ENCODE peak calls at places on chromosomes 7 and 10, in six cellular contexts. Y is ovary, O is GM06990, M is astrocyte of the cerebellum, L is GDM1, X is pons. P is an unnamed sample.

GRCh38 chr7:2106506-2106905 is 126.2 kb downstream of the MAD1L1 start:
- DNase-seq in O (no peak), Y (no peak), X (peak), M (no peak), L (no peak), P (no peak)

GRCh38 chr10:84291389-84291788 is 37.0 kb upstream of the CCSER2 start:
- DNase-seq in O (no peak), Y (no peak), L (no peak), M (peak), X (no peak), P (no peak)

GRCh38 chr7:148334959-148335577 is 255.5 kb upstream of the C7orf33 start:
- DNase-seq in O (no peak), X (peak), M (peak), Y (no peak), L (no peak), P (peak)

GRCh38 chr10:62011558-62011957 is 110.1 kb downstream of the ARID5B start:
- DNase-seq in O (no peak), X (no peak), Y (no peak), L (no peak), M (no peak), P (no peak)

GRCh38 chr7:11319491-11320274 is 346.0 kb downstream of the PHF14 start:
- DNase-seq in L (no peak), Y (no peak), X (no peak), M (no peak), O (no peak), P (peak)

GRCh38 chr10:74078037-74078436 is 72.6 kb downstream of the AP3M1 start:
- DNase-seq in O (peak), Y (no peak), X (no peak), M (peak), L (no peak), P (no peak)

GRCh38 chr10:109348324-109348723 is 575.0 kb downstream of the XPNPEP1 start:
- DNase-seq in X (no peak), Y (no peak), M (no peak), O (no peak), L (no peak), P (no peak)

GRCh38 chr10:1368772-1369171 is 312.6 kb downstream of the WDR37 start:
- DNase-seq in O (no peak), Y (no peak), M (no peak), L (no peak), X (peak), P (no peak)

GRCh38 chr10:93954726-93955363 is 38.9 kb upstream of the PLCE1 start:
- DNase-seq in Y (no peak), M (no peak), O (no peak), L (no peak), X (no peak), P (peak)

GRCh38 chr7:101678713-101679112 is 49.6 kb upstream of the MYL10 start:
- DNase-seq in O (no peak), Y (no peak), M (peak), L (no peak), X (no peak), P (no peak)

GRCh38 chr10:1047937-1048336 is 982 bp downstream of the IDI1 start:
- DNase-seq in M (no peak), X (no peak), L (no peak), O (no peak), Y (no peak), P (no peak)

GRCh38 chr7:150567168-150567567 is at the start of gene GIMAP4:
- DNase-seq in L (no peak), M (no peak), O (no peak), X (peak), Y (no peak), P (no peak)

GRCh38 chr10:91887075-91887899 is 22.0 kb downstream of the FGFBP3 start:
- DNase-seq in O (peak), X (peak), Y (peak), M (no peak), L (no peak), P (no peak)

GRCh38 chr10:92121686-92122492 is 169.0 kb downstream of the CPEB3 start:
- DNase-seq in Y (no peak), O (no peak), M (no peak), L (no peak), X (no peak), P (no peak)

GRCh38 chr7:40843338-40844026 is 708.7 kb downstream of the SUGCT start:
- DNase-seq in L (no peak), Y (no peak), M (no peak), O (no peak), X (no peak), P (peak)

GRCh38 chr10:23099816-23100215 is 4.4 kb downstream of the MSRB2 start:
- DNase-seq in Y (no peak), O (no peak), L (no peak), X (peak), M (no peak), P (no peak)

GRCh38 chr10:104331208-104331838 is 6.9 kb downstream of the ITPRIP start:
- DNase-seq in M (no peak), X (no peak), L (no peak), O (no peak), Y (peak), P (no peak)

GRCh38 chr10:106175760-106176377 is 988.6 kb downstream of the SORCS1 start:
- DNase-seq in X (peak), L (no peak), O (no peak), Y (no peak), M (peak), P (no peak)

GRCh38 chr10:118342638-118343020 is 505 bp upstream of the FAM204A start:
- DNase-seq in L (no peak), X (no peak), Y (no peak), O (no peak), M (no peak), P (no peak)

GRCh38 chr7:107891619-107892366 is 810 bp downstream of the DLD start:
- DNase-seq in L (no peak), M (no peak), O (no peak), Y (no peak), X (no peak), P (no peak)

GRCh38 chr7:25951414-25952276 is 200.4 kb upstream of the NFE2L3 start:
- DNase-seq in X (no peak), O (no peak), Y (peak), M (no peak), L (no peak), P (no peak)

GRCh38 chr10:132626761-132627735 is 89.5 kb downstream of the INPP5A start:
- DNase-seq in Y (peak), L (no peak), M (no peak), O (no peak), X (peak), P (no peak)